ENCODE peak calls at places on chromosomes 13 and 19, in eight cellular contexts. One of them, this sample, is unnamed.

GRCh38 chr19:16091546-16092475 is 15.5 kb downstream of the TPM4 start:
- DNase-seq in stomach: no peak
- DNase-seq in IMR-90: no peak
- DNase-seq in Karpas-422: no peak
- DNase-seq in right cardiac atrium: no peak
- DNase-seq in spleen: no peak
- DNase-seq in ovary: no peak
- DNase-seq in colonic mucosa: no peak
- DNase-seq in this sample: no peak

GRCh38 chr19:1079566-1080111 is 12.7 kb downstream of the ARHGAP45 start:
- DNase-seq in right cardiac atrium: peak; percentile 61
- DNase-seq in colonic mucosa: peak; percentile 39
- DNase-seq in ovary: no peak
- DNase-seq in stomach: no peak
- DNase-seq in spleen: peak; percentile 85
- DNase-seq in IMR-90: no peak
- DNase-seq in Karpas-422: no peak
- DNase-seq in this sample: no peak

GRCh38 chr19:3080281-3080680 is 13.9 kb upstream of the GNA11 start:
- DNase-seq in IMR-90: peak; percentile 63
- DNase-seq in right cardiac atrium: peak; percentile 69
- DNase-seq in Karpas-422: no peak
- DNase-seq in spleen: no peak
- DNase-seq in ovary: no peak
- DNase-seq in colonic mucosa: peak; percentile 83
- DNase-seq in stomach: no peak
- DNase-seq in this sample: no peak

GRCh38 chr19:16851031-16851712 is 22.0 kb downstream of the SIN3B start:
- DNase-seq in colonic mucosa: no peak
- DNase-seq in Karpas-422: no peak
- DNase-seq in IMR-90: peak; percentile 77
- DNase-seq in right cardiac atrium: no peak
- DNase-seq in spleen: no peak
- DNase-seq in ovary: no peak
- DNase-seq in stomach: no peak
- DNase-seq in this sample: no peak

GRCh38 chr19:19185853-19186728 is 5.9 kb downstream of the BORCS8 start:
- DNase-seq in spleen: no peak
- DNase-seq in Karpas-422: peak; percentile 89
- DNase-seq in stomach: peak; percentile 37
- DNase-seq in ovary: no peak
- DNase-seq in IMR-90: peak; percentile 31
- DNase-seq in colonic mucosa: peak; percentile 57
- DNase-seq in right cardiac atrium: no peak
- DNase-seq in this sample: peak; percentile 77

GRCh38 chr13:81153478-81153877 is 812.6 kb upstream of the SPRY2 start:
- DNase-seq in ovary: no peak
- DNase-seq in colonic mucosa: no peak
- DNase-seq in Karpas-422: no peak
- DNase-seq in IMR-90: no peak
- DNase-seq in spleen: no peak
- DNase-seq in stomach: no peak
- DNase-seq in right cardiac atrium: no peak
- DNase-seq in this sample: no peak

GRCh38 chr19:48613024-48613851 is 1.6 kb downstream of the FAM83E start:
- DNase-seq in colonic mucosa: peak; percentile 68
- DNase-seq in stomach: peak; percentile 87
- DNase-seq in spleen: peak; percentile 78
- DNase-seq in ovary: no peak
- DNase-seq in IMR-90: no peak
- DNase-seq in Karpas-422: peak; percentile 63
- DNase-seq in right cardiac atrium: peak; percentile 74
- DNase-seq in this sample: no peak

GRCh38 chr13:44437356-44438233 is 64.0 kb downstream of the SERP2 start:
- DNase-seq in stomach: no peak
- DNase-seq in Karpas-422: peak; percentile 85
- DNase-seq in right cardiac atrium: no peak
- DNase-seq in ovary: no peak
- DNase-seq in colonic mucosa: no peak
- DNase-seq in spleen: no peak
- DNase-seq in IMR-90: peak; percentile 63
- DNase-seq in this sample: peak; percentile 72

GRCh38 chr13:21676611-21677021 is 5.7 kb downstream of the FGF9 start:
- DNase-seq in spleen: no peak
- DNase-seq in right cardiac atrium: peak; percentile 67
- DNase-seq in ovary: no peak
- DNase-seq in IMR-90: no peak
- DNase-seq in Karpas-422: peak; percentile 64
- DNase-seq in colonic mucosa: peak; percentile 59
- DNase-seq in stomach: peak; percentile 41
- DNase-seq in this sample: no peak

GRCh38 chr13:103730407-103730806 is 664.2 kb upstream of the SLC10A2 start:
- DNase-seq in IMR-90: no peak
- DNase-seq in stomach: no peak
- DNase-seq in Karpas-422: no peak
- DNase-seq in spleen: no peak
- DNase-seq in colonic mucosa: no peak
- DNase-seq in ovary: no peak
- DNase-seq in right cardiac atrium: peak; percentile 61
- DNase-seq in this sample: no peak

GRCh38 chr13:30968734-30969335 is 36.4 kb downstream of the TEX26 start:
- DNase-seq in right cardiac atrium: no peak
- DNase-seq in Karpas-422: no peak
- DNase-seq in colonic mucosa: no peak
- DNase-seq in ovary: no peak
- DNase-seq in stomach: no peak
- DNase-seq in IMR-90: peak; percentile 55
- DNase-seq in spleen: no peak
- DNase-seq in this sample: no peak

GRCh38 chr13:94128430-94128829 is 351.1 kb downstream of the DCT start:
- DNase-seq in stomach: no peak
- DNase-seq in colonic mucosa: peak; percentile 19
- DNase-seq in spleen: no peak
- DNase-seq in IMR-90: no peak
- DNase-seq in Karpas-422: no peak
- DNase-seq in right cardiac atrium: peak; percentile 58
- DNase-seq in ovary: peak; percentile 16
- DNase-seq in this sample: no peak

GRCh38 chr13:95676100-95676774 is 702 bp upstream of the DNAJC3 start:
- DNase-seq in stomach: peak; percentile 37
- DNase-seq in spleen: peak; percentile 81
- DNase-seq in right cardiac atrium: no peak
- DNase-seq in IMR-90: peak; percentile 39
- DNase-seq in Karpas-422: peak; percentile 61
- DNase-seq in colonic mucosa: peak; percentile 33
- DNase-seq in ovary: no peak
- DNase-seq in this sample: peak; percentile 24

GRCh38 chr13:105948143-105948542 is 587.3 kb downstream of the EFNB2 start:
- DNase-seq in stomach: no peak
- DNase-seq in Karpas-422: no peak
- DNase-seq in IMR-90: no peak
- DNase-seq in colonic mucosa: no peak
- DNase-seq in ovary: no peak
- DNase-seq in right cardiac atrium: no peak
- DNase-seq in spleen: no peak
- DNase-seq in this sample: no peak

GRCh38 chr13:44439615-44440014 is 66.0 kb downstream of the SERP2 start:
- DNase-seq in IMR-90: no peak
- DNase-seq in stomach: no peak
- DNase-seq in colonic mucosa: no peak
- DNase-seq in right cardiac atrium: no peak
- DNase-seq in ovary: no peak
- DNase-seq in Karpas-422: no peak
- DNase-seq in spleen: no peak
- DNase-seq in this sample: no peak

GRCh38 chr19:10219678-10220077 is 11.5 kb downstream of the S1PR2 start:
- DNase-seq in IMR-90: peak; percentile 89
- DNase-seq in spleen: no peak
- DNase-seq in stomach: no peak
- DNase-seq in Karpas-422: peak; percentile 92
- DNase-seq in colonic mucosa: no peak
- DNase-seq in right cardiac atrium: no peak
- DNase-seq in ovary: no peak
- DNase-seq in this sample: peak; percentile 22

GRCh38 chr19:318509-318774 is 26.2 kb downstream of the MIER2 start:
- DNase-seq in spleen: no peak
- DNase-seq in Karpas-422: no peak
- DNase-seq in ovary: no peak
- DNase-seq in right cardiac atrium: no peak
- DNase-seq in colonic mucosa: no peak
- DNase-seq in stomach: no peak
- DNase-seq in IMR-90: no peak
- DNase-seq in this sample: no peak

GRCh38 chr13:74987124-74987690 is 494.8 kb downstream of the TBC1D4 start:
- DNase-seq in Karpas-422: no peak
- DNase-seq in IMR-90: no peak
- DNase-seq in ovary: no peak
- DNase-seq in right cardiac atrium: no peak
- DNase-seq in colonic mucosa: no peak
- DNase-seq in spleen: no peak
- DNase-seq in stomach: no peak
- DNase-seq in this sample: no peak

GRCh38 chr19:32824136-32824835 is 45.3 kb downstream of the SLC7A9 start:
- DNase-seq in spleen: no peak
- DNase-seq in stomach: no peak
- DNase-seq in ovary: no peak
- DNase-seq in right cardiac atrium: no peak
- DNase-seq in Karpas-422: peak; percentile 17
- DNase-seq in colonic mucosa: no peak
- DNase-seq in IMR-90: no peak
- DNase-seq in this sample: no peak

GRCh38 chr19:7619671-7620441 is 9.5 kb downstream of the XAB2 start:
- DNase-seq in colonic mucosa: no peak
- DNase-seq in Karpas-422: no peak
- DNase-seq in ovary: no peak
- DNase-seq in spleen: no peak
- DNase-seq in right cardiac atrium: peak; percentile 50
- DNase-seq in stomach: peak; percentile 75
- DNase-seq in IMR-90: no peak
- DNase-seq in this sample: no peak

GRCh38 chr13:71869274-71869673 is 2.3 kb upstream of the DACH1 start:
- DNase-seq in stomach: no peak
- DNase-seq in IMR-90: no peak
- DNase-seq in ovary: no peak
- DNase-seq in right cardiac atrium: no peak
- DNase-seq in colonic mucosa: no peak
- DNase-seq in Karpas-422: no peak
- DNase-seq in spleen: no peak
- DNase-seq in this sample: no peak
- H3K27me3 ChIP-seq in stomach: peaks cover 9% of the 10 kb centered on the region
- H3K27me3 ChIP-seq in IMR-90: peaks cover 26% of the 10 kb centered on the region
- H3K27me3 ChIP-seq in ovary: no peaks in the 10 kb centered on the region
- H3K27me3 ChIP-seq in right cardiac atrium: no peaks in the 10 kb centered on the region
- H3K27me3 ChIP-seq in colonic mucosa: no peaks in the 10 kb centered on the region
- H3K27me3 ChIP-seq in Karpas-422: no peaks in the 10 kb centered on the region
- H3K27me3 ChIP-seq in spleen: peaks cover 34% of the 10 kb centered on the region
- H3K27me3 ChIP-seq in this sample: peaks cover 96% of the 10 kb centered on the region

DNA sequence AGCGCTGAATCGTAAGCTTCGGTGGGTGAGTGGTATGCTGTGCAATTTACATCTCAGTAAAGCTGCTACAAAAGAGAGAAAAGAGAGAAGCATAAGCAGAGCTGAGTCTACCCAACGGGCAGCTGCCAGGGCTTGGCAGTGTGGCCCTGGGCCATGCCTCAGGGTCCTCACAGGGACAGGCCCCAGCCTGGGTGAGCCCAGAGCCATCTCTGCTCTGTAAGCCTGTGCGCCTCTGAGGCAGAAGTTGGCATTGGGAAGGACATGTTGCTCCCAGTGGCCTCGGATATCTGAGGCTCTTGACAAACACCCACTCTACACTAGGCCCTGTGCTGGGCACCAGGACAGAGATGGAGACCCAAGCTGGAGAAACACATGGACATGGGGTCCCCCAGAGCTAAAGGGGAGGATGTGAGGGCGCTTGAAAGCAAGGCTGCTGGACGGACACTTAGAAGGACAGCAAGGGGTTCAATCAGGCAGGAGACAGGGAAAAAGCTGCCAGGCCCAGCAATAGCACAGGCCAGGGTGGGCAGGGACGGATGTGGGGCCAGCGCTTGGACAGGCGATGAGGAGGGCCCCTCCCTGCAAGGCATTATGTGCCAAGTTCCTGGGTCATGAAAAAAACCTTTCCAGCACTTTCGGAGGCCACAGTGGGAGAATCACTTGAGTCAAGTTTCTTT is 14.7 kb downstream of the PPP6R1 start:
- DNase-seq in IMR-90: no peak
- DNase-seq in spleen: peak; percentile 41
- DNase-seq in stomach: no peak
- DNase-seq in colonic mucosa: no peak
- DNase-seq in ovary: no peak
- DNase-seq in right cardiac atrium: no peak
- DNase-seq in Karpas-422: no peak
- DNase-seq in this sample: no peak
- H3K27me3 ChIP-seq in IMR-90: no peaks in the 10 kb centered on the region
- H3K27me3 ChIP-seq in spleen: no peaks in the 10 kb centered on the region
- H3K27me3 ChIP-seq in stomach: no peaks in the 10 kb centered on the region
- H3K27me3 ChIP-seq in colonic mucosa: no peaks in the 10 kb centered on the region
- H3K27me3 ChIP-seq in ovary: no peaks in the 10 kb centered on the region
- H3K27me3 ChIP-seq in right cardiac atrium: no peaks in the 10 kb centered on the region
- H3K27me3 ChIP-seq in Karpas-422: no peaks in the 10 kb centered on the region
- H3K27me3 ChIP-seq in this sample: no peaks in the 10 kb centered on the region

DNA sequence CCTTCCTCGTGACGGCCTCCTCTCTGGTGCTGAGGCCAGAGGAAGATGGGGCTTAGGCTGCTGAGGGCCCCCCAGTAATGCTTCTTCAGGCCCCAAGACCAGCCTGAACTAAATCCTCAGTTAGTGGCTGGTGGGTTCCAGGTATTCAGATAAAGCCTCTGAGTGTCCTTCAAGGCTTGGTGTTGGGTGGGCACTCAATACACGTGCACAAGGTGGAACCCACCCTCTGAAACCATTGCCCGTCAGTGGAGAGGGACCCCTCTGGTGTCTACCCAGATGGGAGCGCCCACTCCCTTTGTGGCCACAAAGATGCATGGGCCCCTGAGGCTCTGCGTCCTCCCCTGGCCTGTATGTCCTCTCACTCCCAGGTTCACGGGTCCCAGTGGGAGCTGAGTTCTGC is 79.0 kb downstream of the IER2 start:
- DNase-seq in spleen: no peak
- DNase-seq in Karpas-422: no peak
- DNase-seq in stomach: no peak
- DNase-seq in right cardiac atrium: no peak
- DNase-seq in ovary: no peak
- DNase-seq in IMR-90: no peak
- DNase-seq in colonic mucosa: no peak
- DNase-seq in this sample: no peak
- H3K27me3 ChIP-seq in spleen: peaks cover 20% of the 10 kb centered on the region
- H3K27me3 ChIP-seq in Karpas-422: no peaks in the 10 kb centered on the region
- H3K27me3 ChIP-seq in stomach: no peaks in the 10 kb centered on the region
- H3K27me3 ChIP-seq in right cardiac atrium: no peaks in the 10 kb centered on the region
- H3K27me3 ChIP-seq in ovary: no peaks in the 10 kb centered on the region
- H3K27me3 ChIP-seq in IMR-90: peaks cover 19% of the 10 kb centered on the region
- H3K27me3 ChIP-seq in colonic mucosa: no peaks in the 10 kb centered on the region
- H3K27me3 ChIP-seq in this sample: no peaks in the 10 kb centered on the region

DNA sequence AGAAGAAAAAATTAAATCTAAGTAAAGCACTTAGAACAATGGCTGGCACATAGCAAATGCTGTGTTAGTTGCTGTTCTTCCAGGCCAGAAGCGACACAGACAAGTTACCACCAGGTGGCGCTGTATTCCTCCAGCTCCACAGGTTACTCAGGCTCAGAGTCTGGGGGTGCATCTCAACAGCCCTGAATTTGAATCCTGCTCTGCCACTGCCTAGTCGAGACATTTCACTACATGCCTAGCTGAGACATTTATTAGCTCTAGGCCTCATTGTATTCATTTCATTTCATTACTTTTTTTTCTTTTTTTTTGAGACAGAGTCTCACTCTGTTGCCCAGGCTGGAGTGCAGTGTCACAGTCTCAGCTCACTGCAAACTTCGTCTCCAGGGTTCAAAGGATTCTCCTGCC is 16.4 kb upstream of the CYP2B6 start:
- DNase-seq in Karpas-422: peak; percentile 90
- DNase-seq in spleen: peak; percentile 85
- DNase-seq in IMR-90: peak; percentile 73
- DNase-seq in stomach: peak; percentile 82
- DNase-seq in colonic mucosa: peak; percentile 81
- DNase-seq in ovary: peak; percentile 71
- DNase-seq in right cardiac atrium: peak; percentile 81
- DNase-seq in this sample: peak; percentile 82
- H3K27me3 ChIP-seq in Karpas-422: no peaks in the 10 kb centered on the region
- H3K27me3 ChIP-seq in spleen: peaks cover 31% of the 10 kb centered on the region
- H3K27me3 ChIP-seq in IMR-90: no peaks in the 10 kb centered on the region
- H3K27me3 ChIP-seq in stomach: no peaks in the 10 kb centered on the region
- H3K27me3 ChIP-seq in colonic mucosa: no peaks in the 10 kb centered on the region
- H3K27me3 ChIP-seq in ovary: no peaks in the 10 kb centered on the region
- H3K27me3 ChIP-seq in right cardiac atrium: no peaks in the 10 kb centered on the region
- H3K27me3 ChIP-seq in this sample: no peaks in the 10 kb centered on the region